ENCODE peak calls at places on chromosomes 5 and 9, in five cellular contexts. One of them, this sample, is unnamed.

GRCh38 chr9:134634667-134635230 is 6.9 kb upstream of the COL5A1 start:
- DNase-seq in A549: no peak
- DNase-seq in T-helper 2 cell: no peak
- DNase-seq in HuH-7: no peak
- DNase-seq in stimulated activated CD4-positive, alpha-beta T cell treated with anti-CD3 and anti-CD28 coated beads, Interleukin-2, amount 100 ng/mL, for 24 hours: no peak
- DNase-seq in this sample: no peak

GRCh38 chr5:149887622-149888183 is 56.9 kb downstream of the PDE6A start:
- DNase-seq in stimulated activated CD4-positive, alpha-beta T cell treated with anti-CD3 and anti-CD28 coated beads, Interleukin-2, amount 100 ng/mL, for 24 hours: no peak
- DNase-seq in A549: peak; percentile 53
- DNase-seq in T-helper 2 cell: no peak
- DNase-seq in HuH-7: no peak
- DNase-seq in this sample: no peak

GRCh38 chr5:96883871-96884270 is 7.6 kb downstream of the ERAP2 start:
- DNase-seq in stimulated activated CD4-positive, alpha-beta T cell treated with anti-CD3 and anti-CD28 coated beads, Interleukin-2, amount 100 ng/mL, for 24 hours: no peak
- DNase-seq in T-helper 2 cell: no peak
- DNase-seq in HuH-7: no peak
- DNase-seq in A549: no peak
- DNase-seq in this sample: no peak

GRCh38 chr9:35078066-35078465 is 1.7 kb downstream of the FANCG start:
- DNase-seq in A549: no peak
- DNase-seq in T-helper 2 cell: no peak
- DNase-seq in stimulated activated CD4-positive, alpha-beta T cell treated with anti-CD3 and anti-CD28 coated beads, Interleukin-2, amount 100 ng/mL, for 24 hours: no peak
- DNase-seq in HuH-7: no peak
- DNase-seq in this sample: no peak

GRCh38 chr9:6811436-6811835 is 53.7 kb downstream of the KDM4C start:
- DNase-seq in T-helper 2 cell: no peak
- DNase-seq in HuH-7: no peak
- DNase-seq in A549: no peak
- DNase-seq in stimulated activated CD4-positive, alpha-beta T cell treated with anti-CD3 and anti-CD28 coated beads, Interleukin-2, amount 100 ng/mL, for 24 hours: no peak
- DNase-seq in this sample: no peak

GRCh38 chr5:159905496-159905895 is 10.8 kb upstream of the ADRA1B start:
- DNase-seq in T-helper 2 cell: no peak
- DNase-seq in A549: peak; percentile 91
- DNase-seq in HuH-7: no peak
- DNase-seq in stimulated activated CD4-positive, alpha-beta T cell treated with anti-CD3 and anti-CD28 coated beads, Interleukin-2, amount 100 ng/mL, for 24 hours: no peak
- DNase-seq in this sample: no peak

GRCh38 chr9:128203842-128204551 is 818 bp downstream of the DNM1 start:
- DNase-seq in T-helper 2 cell: no peak
- DNase-seq in A549: peak; percentile 63
- DNase-seq in stimulated activated CD4-positive, alpha-beta T cell treated with anti-CD3 and anti-CD28 coated beads, Interleukin-2, amount 100 ng/mL, for 24 hours: no peak
- DNase-seq in HuH-7: peak; percentile 74
- DNase-seq in this sample: no peak

GRCh38 chr5:136133416-136134383 is 1.1 kb downstream of the SMAD5 start:
- DNase-seq in A549: peak; percentile 55
- DNase-seq in T-helper 2 cell: peak; percentile 77
- DNase-seq in HuH-7: no peak
- DNase-seq in stimulated activated CD4-positive, alpha-beta T cell treated with anti-CD3 and anti-CD28 coated beads, Interleukin-2, amount 100 ng/mL, for 24 hours: no peak
- DNase-seq in this sample: peak; percentile 14

GRCh38 chr5:91443028-91443427 is 59.9 kb upstream of the ARRDC3 start:
- DNase-seq in HuH-7: no peak
- DNase-seq in A549: no peak
- DNase-seq in T-helper 2 cell: no peak
- DNase-seq in stimulated activated CD4-positive, alpha-beta T cell treated with anti-CD3 and anti-CD28 coated beads, Interleukin-2, amount 100 ng/mL, for 24 hours: no peak
- DNase-seq in this sample: no peak

GRCh38 chr9:90025816-90026215 is 421.0 kb downstream of the GADD45G start:
- DNase-seq in stimulated activated CD4-positive, alpha-beta T cell treated with anti-CD3 and anti-CD28 coated beads, Interleukin-2, amount 100 ng/mL, for 24 hours: no peak
- DNase-seq in T-helper 2 cell: no peak
- DNase-seq in A549: peak; percentile 40
- DNase-seq in HuH-7: no peak
- DNase-seq in this sample: no peak

GRCh38 chr5:137453476-137454080 is 45.5 kb downstream of the SPOCK1 start:
- DNase-seq in A549: peak; percentile 43
- DNase-seq in T-helper 2 cell: peak; percentile 55
- DNase-seq in HuH-7: no peak
- DNase-seq in stimulated activated CD4-positive, alpha-beta T cell treated with anti-CD3 and anti-CD28 coated beads, Interleukin-2, amount 100 ng/mL, for 24 hours: no peak
- DNase-seq in this sample: peak; percentile 48

GRCh38 chr5:53045263-53045662 is 56.1 kb downstream of the ITGA2 start:
- DNase-seq in HuH-7: no peak
- DNase-seq in A549: no peak
- DNase-seq in stimulated activated CD4-positive, alpha-beta T cell treated with anti-CD3 and anti-CD28 coated beads, Interleukin-2, amount 100 ng/mL, for 24 hours: no peak
- DNase-seq in T-helper 2 cell: no peak
- DNase-seq in this sample: no peak

GRCh38 chr5:41747291-41747690 is 122.9 kb downstream of the OXCT1 start:
- DNase-seq in A549: no peak
- DNase-seq in stimulated activated CD4-positive, alpha-beta T cell treated with anti-CD3 and anti-CD28 coated beads, Interleukin-2, amount 100 ng/mL, for 24 hours: no peak
- DNase-seq in T-helper 2 cell: no peak
- DNase-seq in HuH-7: no peak
- DNase-seq in this sample: no peak

GRCh38 chr9:97766092-97766491 is 69.0 kb upstream of the XPA start:
- DNase-seq in HuH-7: no peak
- DNase-seq in stimulated activated CD4-positive, alpha-beta T cell treated with anti-CD3 and anti-CD28 coated beads, Interleukin-2, amount 100 ng/mL, for 24 hours: no peak
- DNase-seq in A549: no peak
- DNase-seq in T-helper 2 cell: no peak
- DNase-seq in this sample: no peak

GRCh38 chr9:101400120-101400519 is 1.5 kb downstream of the ZNF189 start:
- DNase-seq in A549: no peak
- DNase-seq in HuH-7: no peak
- DNase-seq in stimulated activated CD4-positive, alpha-beta T cell treated with anti-CD3 and anti-CD28 coated beads, Interleukin-2, amount 100 ng/mL, for 24 hours: no peak
- DNase-seq in T-helper 2 cell: no peak
- DNase-seq in this sample: no peak

GRCh38 chr5:32004404-32004803 is 169.7 kb downstream of the GOLPH3 start:
- DNase-seq in A549: no peak
- DNase-seq in HuH-7: no peak
- DNase-seq in stimulated activated CD4-positive, alpha-beta T cell treated with anti-CD3 and anti-CD28 coated beads, Interleukin-2, amount 100 ng/mL, for 24 hours: no peak
- DNase-seq in T-helper 2 cell: no peak
- DNase-seq in this sample: no peak

GRCh38 chr5:136075339-136075885 is 46.6 kb downstream of the TGFBI start:
- DNase-seq in A549: no peak
- DNase-seq in HuH-7: no peak
- DNase-seq in T-helper 2 cell: no peak
- DNase-seq in stimulated activated CD4-positive, alpha-beta T cell treated with anti-CD3 and anti-CD28 coated beads, Interleukin-2, amount 100 ng/mL, for 24 hours: no peak
- DNase-seq in this sample: no peak

GRCh38 chr9:14271078-14271673 is 42.8 kb downstream of the NFIB start:
- DNase-seq in stimulated activated CD4-positive, alpha-beta T cell treated with anti-CD3 and anti-CD28 coated beads, Interleukin-2, amount 100 ng/mL, for 24 hours: no peak
- DNase-seq in HuH-7: no peak
- DNase-seq in T-helper 2 cell: no peak
- DNase-seq in A549: peak; percentile 17
- DNase-seq in this sample: no peak

GRCh38 chr5:40089269-40089668 is 590.4 kb upstream of the PTGER4 start:
- DNase-seq in T-helper 2 cell: peak; percentile 43
- DNase-seq in stimulated activated CD4-positive, alpha-beta T cell treated with anti-CD3 and anti-CD28 coated beads, Interleukin-2, amount 100 ng/mL, for 24 hours: no peak
- DNase-seq in A549: peak; percentile 28
- DNase-seq in HuH-7: no peak
- DNase-seq in this sample: no peak

GRCh38 chr5:107104040-107104773 is 566.5 kb downstream of the EFNA5 start:
- DNase-seq in HuH-7: no peak
- DNase-seq in A549: no peak
- DNase-seq in stimulated activated CD4-positive, alpha-beta T cell treated with anti-CD3 and anti-CD28 coated beads, Interleukin-2, amount 100 ng/mL, for 24 hours: no peak
- DNase-seq in T-helper 2 cell: no peak
- DNase-seq in this sample: no peak

GRCh38 chr9:134412298-134412711 is 86.0 kb downstream of the RXRA start:
- DNase-seq in stimulated activated CD4-positive, alpha-beta T cell treated with anti-CD3 and anti-CD28 coated beads, Interleukin-2, amount 100 ng/mL, for 24 hours: no peak
- DNase-seq in T-helper 2 cell: no peak
- DNase-seq in A549: no peak
- DNase-seq in HuH-7: no peak
- DNase-seq in this sample: no peak

GRCh38 chr9:70113403-70114022 is 69.9 kb downstream of the MAMDC2 start:
- DNase-seq in A549: peak; percentile 64
- DNase-seq in HuH-7: peak; percentile 45
- DNase-seq in stimulated activated CD4-positive, alpha-beta T cell treated with anti-CD3 and anti-CD28 coated beads, Interleukin-2, amount 100 ng/mL, for 24 hours: peak; percentile 21
- DNase-seq in T-helper 2 cell: peak; percentile 36
- DNase-seq in this sample: peak; percentile 55

GRCh38 chr5:172683696-172684464 is 42.8 kb downstream of the NEURL1B start:
- DNase-seq in HuH-7: no peak
- DNase-seq in T-helper 2 cell: peak; percentile 76
- DNase-seq in A549: no peak
- DNase-seq in stimulated activated CD4-positive, alpha-beta T cell treated with anti-CD3 and anti-CD28 coated beads, Interleukin-2, amount 100 ng/mL, for 24 hours: peak; percentile 69
- DNase-seq in this sample: no peak

GRCh38 chr9:90580576-90580975 is 62.0 kb downstream of the DIRAS2 start:
- DNase-seq in stimulated activated CD4-positive, alpha-beta T cell treated with anti-CD3 and anti-CD28 coated beads, Interleukin-2, amount 100 ng/mL, for 24 hours: no peak
- DNase-seq in T-helper 2 cell: no peak
- DNase-seq in HuH-7: no peak
- DNase-seq in A549: no peak
- DNase-seq in this sample: no peak

GRCh38 chr5:29485333-29485732 is 1708.2 kb upstream of the CDH6 start:
- DNase-seq in A549: no peak
- DNase-seq in stimulated activated CD4-positive, alpha-beta T cell treated with anti-CD3 and anti-CD28 coated beads, Interleukin-2, amount 100 ng/mL, for 24 hours: no peak
- DNase-seq in T-helper 2 cell: no peak
- DNase-seq in HuH-7: no peak
- DNase-seq in this sample: no peak

GRCh38 chr9:136645903-136646754 is 16.6 kb upstream of the EGFL7 start:
- DNase-seq in HuH-7: no peak
- DNase-seq in A549: no peak
- DNase-seq in T-helper 2 cell: no peak
- DNase-seq in stimulated activated CD4-positive, alpha-beta T cell treated with anti-CD3 and anti-CD28 coated beads, Interleukin-2, amount 100 ng/mL, for 24 hours: no peak
- DNase-seq in this sample: no peak

GRCh38 chr9:105444130-105444529 is 3.7 kb upstream of the FSD1L start:
- DNase-seq in stimulated activated CD4-positive, alpha-beta T cell treated with anti-CD3 and anti-CD28 coated beads, Interleukin-2, amount 100 ng/mL, for 24 hours: no peak
- DNase-seq in HuH-7: no peak
- DNase-seq in A549: no peak
- DNase-seq in T-helper 2 cell: no peak
- DNase-seq in this sample: no peak

GRCh38 chr9:88732128-88732527 is 197.2 kb downstream of the NXNL2 start:
- DNase-seq in T-helper 2 cell: no peak
- DNase-seq in stimulated activated CD4-positive, alpha-beta T cell treated with anti-CD3 and anti-CD28 coated beads, Interleukin-2, amount 100 ng/mL, for 24 hours: no peak
- DNase-seq in HuH-7: no peak
- DNase-seq in A549: no peak
- DNase-seq in this sample: no peak

GRCh38 chr5:168747987-168748777 is 169.0 kb upstream of the PANK3 start:
- DNase-seq in T-helper 2 cell: peak; percentile 75
- DNase-seq in A549: peak; percentile 46
- DNase-seq in HuH-7: peak; percentile 94
- DNase-seq in stimulated activated CD4-positive, alpha-beta T cell treated with anti-CD3 and anti-CD28 coated beads, Interleukin-2, amount 100 ng/mL, for 24 hours: peak; percentile 38
- DNase-seq in this sample: peak; percentile 52

GRCh38 chr5:4941957-4942830 is 197.9 kb upstream of the ADAMTS16 start:
- DNase-seq in A549: no peak
- DNase-seq in HuH-7: peak; percentile 37
- DNase-seq in T-helper 2 cell: no peak
- DNase-seq in stimulated activated CD4-positive, alpha-beta T cell treated with anti-CD3 and anti-CD28 coated beads, Interleukin-2, amount 100 ng/mL, for 24 hours: peak; percentile 22
- DNase-seq in this sample: no peak

GRCh38 chr9:72396247-72397091 is 31.5 kb upstream of the ZFAND5 start:
- DNase-seq in HuH-7: no peak
- DNase-seq in A549: peak; percentile 73
- DNase-seq in stimulated activated CD4-positive, alpha-beta T cell treated with anti-CD3 and anti-CD28 coated beads, Interleukin-2, amount 100 ng/mL, for 24 hours: no peak
- DNase-seq in T-helper 2 cell: peak; percentile 55
- DNase-seq in this sample: peak; percentile 2

GRCh38 chr5:9288234-9288633 is 257.6 kb downstream of the SEMA5A start:
- DNase-seq in stimulated activated CD4-positive, alpha-beta T cell treated with anti-CD3 and anti-CD28 coated beads, Interleukin-2, amount 100 ng/mL, for 24 hours: no peak
- DNase-seq in HuH-7: no peak
- DNase-seq in A549: no peak
- DNase-seq in T-helper 2 cell: no peak
- DNase-seq in this sample: peak; percentile 79

GRCh38 chr5:58929726-58930125 is 346.9 kb downstream of the RAB3C start:
- DNase-seq in HuH-7: no peak
- DNase-seq in A549: no peak
- DNase-seq in T-helper 2 cell: no peak
- DNase-seq in stimulated activated CD4-positive, alpha-beta T cell treated with anti-CD3 and anti-CD28 coated beads, Interleukin-2, amount 100 ng/mL, for 24 hours: no peak
- DNase-seq in this sample: no peak

GRCh38 chr9:110016340-110016739 is 191.6 kb downstream of the C9orf152 start:
- DNase-seq in T-helper 2 cell: no peak
- DNase-seq in A549: peak; percentile 17
- DNase-seq in stimulated activated CD4-positive, alpha-beta T cell treated with anti-CD3 and anti-CD28 coated beads, Interleukin-2, amount 100 ng/mL, for 24 hours: no peak
- DNase-seq in HuH-7: no peak
- DNase-seq in this sample: no peak

GRCh38 chr9:37529111-37529510 is 43.4 kb downstream of the POLR1E start:
- DNase-seq in stimulated activated CD4-positive, alpha-beta T cell treated with anti-CD3 and anti-CD28 coated beads, Interleukin-2, amount 100 ng/mL, for 24 hours: peak; percentile 77
- DNase-seq in A549: no peak
- DNase-seq in HuH-7: no peak
- DNase-seq in T-helper 2 cell: peak; percentile 90
- DNase-seq in this sample: no peak

GRCh38 chr5:115170128-115170923 is 618 bp upstream of the TRIM36 start:
- DNase-seq in A549: no peak
- DNase-seq in stimulated activated CD4-positive, alpha-beta T cell treated with anti-CD3 and anti-CD28 coated beads, Interleukin-2, amount 100 ng/mL, for 24 hours: no peak
- DNase-seq in HuH-7: no peak
- DNase-seq in T-helper 2 cell: no peak
- DNase-seq in this sample: no peak

GRCh38 chr9:12775373-12775962 is 648 bp downstream of the LURAP1L start:
- DNase-seq in T-helper 2 cell: peak; percentile 1
- DNase-seq in stimulated activated CD4-positive, alpha-beta T cell treated with anti-CD3 and anti-CD28 coated beads, Interleukin-2, amount 100 ng/mL, for 24 hours: no peak
- DNase-seq in A549: no peak
- DNase-seq in HuH-7: no peak
- DNase-seq in this sample: no peak

GRCh38 chr5:171386861-171387254 is 791 bp upstream of the NPM1 start:
- DNase-seq in stimulated activated CD4-positive, alpha-beta T cell treated with anti-CD3 and anti-CD28 coated beads, Interleukin-2, amount 100 ng/mL, for 24 hours: peak; percentile 27
- DNase-seq in T-helper 2 cell: no peak
- DNase-seq in A549: no peak
- DNase-seq in HuH-7: no peak
- DNase-seq in this sample: no peak

GRCh38 chr5:172565931-172566665 is 75.0 kb upstream of the NEURL1B start:
- DNase-seq in HuH-7: no peak
- DNase-seq in stimulated activated CD4-positive, alpha-beta T cell treated with anti-CD3 and anti-CD28 coated beads, Interleukin-2, amount 100 ng/mL, for 24 hours: no peak
- DNase-seq in A549: no peak
- DNase-seq in T-helper 2 cell: no peak
- DNase-seq in this sample: no peak

This sample was measured in NCI-H460.